ENCODE peak calls at places on chromosomes 6 and 20, in eight cellular contexts. One of them, this sample, is unnamed.

GRCh38 chr6:48809700-48810099 is 653.4 kb downstream of the MMUT start:
- DNase-seq in lower leg skin: no peak
- DNase-seq in substantia nigra: no peak
- DNase-seq in body of pancreas: no peak
- DNase-seq in stomach: no peak
- DNase-seq in right cardiac atrium: no peak
- DNase-seq in NCI-H1048: no peak
- DNase-seq in small intestine: no peak
- DNase-seq in this sample: no peak

GRCh38 chr6:109303149-109303548 is 79.1 kb downstream of the CD164 start:
- DNase-seq in NCI-H1048: no peak
- DNase-seq in right cardiac atrium: no peak
- DNase-seq in substantia nigra: no peak
- DNase-seq in small intestine: no peak
- DNase-seq in body of pancreas: no peak
- DNase-seq in stomach: no peak
- DNase-seq in lower leg skin: no peak
- DNase-seq in this sample: no peak

GRCh38 chr20:37095108-37095608 is 639 bp downstream of the RBL1 start:
- DNase-seq in small intestine: peak
- DNase-seq in body of pancreas: peak
- DNase-seq in right cardiac atrium: no peak
- DNase-seq in stomach: no peak
- DNase-seq in lower leg skin: no peak
- DNase-seq in substantia nigra: no peak
- DNase-seq in NCI-H1048: no peak
- DNase-seq in this sample: no peak

GRCh38 chr6:30127238-30128093 is 8.5 kb upstream of the TRIM40 start:
- DNase-seq in NCI-H1048: no peak
- DNase-seq in substantia nigra: no peak
- DNase-seq in stomach: no peak
- DNase-seq in body of pancreas: peak
- DNase-seq in lower leg skin: no peak
- DNase-seq in small intestine: no peak
- DNase-seq in right cardiac atrium: peak
- DNase-seq in this sample: no peak

GRCh38 chr20:24034820-24035219 is 46.2 kb upstream of the GGTLC1 start:
- DNase-seq in NCI-H1048: no peak
- DNase-seq in stomach: no peak
- DNase-seq in lower leg skin: no peak
- DNase-seq in right cardiac atrium: no peak
- DNase-seq in body of pancreas: no peak
- DNase-seq in substantia nigra: no peak
- DNase-seq in small intestine: no peak
- DNase-seq in this sample: no peak

GRCh38 chr6:100554228-100554627 is 89.5 kb upstream of the SIM1 start:
- DNase-seq in right cardiac atrium: no peak
- DNase-seq in lower leg skin: no peak
- DNase-seq in NCI-H1048: no peak
- DNase-seq in small intestine: peak
- DNase-seq in body of pancreas: no peak
- DNase-seq in stomach: no peak
- DNase-seq in substantia nigra: no peak
- DNase-seq in this sample: no peak

GRCh38 chr6:4666886-4667513 is 109.2 kb upstream of the CDYL start:
- DNase-seq in stomach: no peak
- DNase-seq in substantia nigra: no peak
- DNase-seq in body of pancreas: no peak
- DNase-seq in NCI-H1048: no peak
- DNase-seq in lower leg skin: no peak
- DNase-seq in small intestine: no peak
- DNase-seq in right cardiac atrium: no peak
- DNase-seq in this sample: peak

GRCh38 chr20:2801459-2801728 is 967 bp upstream of the CPXM1 start:
- DNase-seq in NCI-H1048: no peak
- DNase-seq in right cardiac atrium: no peak
- DNase-seq in lower leg skin: no peak
- DNase-seq in body of pancreas: peak
- DNase-seq in substantia nigra: no peak
- DNase-seq in stomach: no peak
- DNase-seq in small intestine: no peak
- DNase-seq in this sample: no peak

GRCh38 chr20:12177657-12178293 is 260.1 kb downstream of the BTBD3 start:
- DNase-seq in stomach: no peak
- DNase-seq in right cardiac atrium: no peak
- DNase-seq in lower leg skin: no peak
- DNase-seq in NCI-H1048: no peak
- DNase-seq in substantia nigra: no peak
- DNase-seq in small intestine: peak
- DNase-seq in body of pancreas: peak
- DNase-seq in this sample: no peak

GRCh38 chr6:89161326-89162046 is 15.6 kb downstream of the PM20D2 start:
- DNase-seq in body of pancreas: no peak
- DNase-seq in lower leg skin: no peak
- DNase-seq in substantia nigra: no peak
- DNase-seq in right cardiac atrium: no peak
- DNase-seq in small intestine: no peak
- DNase-seq in NCI-H1048: no peak
- DNase-seq in stomach: no peak
- DNase-seq in this sample: no peak

GRCh38 chr6:31541059-31541657 is 645 bp downstream of the DDX39B start:
- DNase-seq in small intestine: peak
- DNase-seq in right cardiac atrium: peak
- DNase-seq in NCI-H1048: no peak
- DNase-seq in body of pancreas: peak
- DNase-seq in substantia nigra: no peak
- DNase-seq in lower leg skin: peak
- DNase-seq in stomach: no peak
- DNase-seq in this sample: no peak

GRCh38 chr6:107488875-107489635 is 862 bp upstream of the SOBP start:
- DNase-seq in NCI-H1048: no peak
- DNase-seq in right cardiac atrium: peak
- DNase-seq in stomach: no peak
- DNase-seq in substantia nigra: peak
- DNase-seq in small intestine: peak
- DNase-seq in body of pancreas: peak
- DNase-seq in lower leg skin: no peak
- DNase-seq in this sample: peak

GRCh38 chr20:40542065-40542464 is 147.0 kb downstream of the MAFB start:
- DNase-seq in stomach: no peak
- DNase-seq in substantia nigra: no peak
- DNase-seq in body of pancreas: no peak
- DNase-seq in small intestine: no peak
- DNase-seq in NCI-H1048: no peak
- DNase-seq in lower leg skin: no peak
- DNase-seq in right cardiac atrium: no peak
- DNase-seq in this sample: no peak

GRCh38 chr20:51554538-51555165 is 12.1 kb upstream of the NFATC2 start:
- DNase-seq in small intestine: peak
- DNase-seq in NCI-H1048: no peak
- DNase-seq in body of pancreas: no peak
- DNase-seq in stomach: no peak
- DNase-seq in right cardiac atrium: no peak
- DNase-seq in substantia nigra: no peak
- DNase-seq in lower leg skin: no peak
- DNase-seq in this sample: no peak

GRCh38 chr20:48668451-48668946 is 159.3 kb downstream of the PREX1 start:
- DNase-seq in lower leg skin: no peak
- DNase-seq in right cardiac atrium: peak
- DNase-seq in body of pancreas: no peak
- DNase-seq in substantia nigra: peak
- DNase-seq in NCI-H1048: no peak
- DNase-seq in small intestine: no peak
- DNase-seq in stomach: no peak
- DNase-seq in this sample: no peak

GRCh38 chr6:144129469-144129868 is 20.8 kb upstream of the STX11 start:
- DNase-seq in right cardiac atrium: no peak
- DNase-seq in stomach: no peak
- DNase-seq in NCI-H1048: no peak
- DNase-seq in lower leg skin: no peak
- DNase-seq in small intestine: no peak
- DNase-seq in body of pancreas: no peak
- DNase-seq in substantia nigra: no peak
- DNase-seq in this sample: no peak

GRCh38 chr20:15100506-15101160 is 763.2 kb upstream of the FLRT3 start:
- DNase-seq in NCI-H1048: no peak
- DNase-seq in stomach: no peak
- DNase-seq in body of pancreas: no peak
- DNase-seq in lower leg skin: no peak
- DNase-seq in small intestine: no peak
- DNase-seq in substantia nigra: no peak
- DNase-seq in right cardiac atrium: no peak
- DNase-seq in this sample: no peak

GRCh38 chr20:4726710-4727391 is 5.1 kb downstream of the PRND start:
- DNase-seq in lower leg skin: no peak
- DNase-seq in small intestine: peak
- DNase-seq in NCI-H1048: no peak
- DNase-seq in right cardiac atrium: no peak
- DNase-seq in stomach: no peak
- DNase-seq in substantia nigra: no peak
- DNase-seq in body of pancreas: no peak
- DNase-seq in this sample: no peak

GRCh38 chr20:57229490-57229889 is 37.0 kb downstream of the BMP7 start:
- DNase-seq in stomach: no peak
- DNase-seq in right cardiac atrium: no peak
- DNase-seq in body of pancreas: no peak
- DNase-seq in lower leg skin: no peak
- DNase-seq in small intestine: no peak
- DNase-seq in NCI-H1048: no peak
- DNase-seq in substantia nigra: no peak
- DNase-seq in this sample: no peak

GRCh38 chr6:30481213-30481964 is 7.9 kb upstream of the HLA-E start:
- DNase-seq in right cardiac atrium: no peak
- DNase-seq in stomach: no peak
- DNase-seq in NCI-H1048: no peak
- DNase-seq in small intestine: no peak
- DNase-seq in lower leg skin: no peak
- DNase-seq in body of pancreas: no peak
- DNase-seq in substantia nigra: no peak
- DNase-seq in this sample: no peak

GRCh38 chr6:110951986-110952794 is 6.3 kb upstream of the GTF3C6 start:
- DNase-seq in stomach: no peak
- DNase-seq in lower leg skin: no peak
- DNase-seq in body of pancreas: no peak
- DNase-seq in NCI-H1048: no peak
- DNase-seq in right cardiac atrium: no peak
- DNase-seq in substantia nigra: no peak
- DNase-seq in small intestine: no peak
- DNase-seq in this sample: no peak

GRCh38 chr20:15411781-15412180 is 1074.4 kb upstream of the FLRT3 start:
- DNase-seq in stomach: no peak
- DNase-seq in lower leg skin: no peak
- DNase-seq in small intestine: no peak
- DNase-seq in substantia nigra: no peak
- DNase-seq in right cardiac atrium: no peak
- DNase-seq in body of pancreas: no peak
- DNase-seq in NCI-H1048: no peak
- DNase-seq in this sample: no peak

GRCh38 chr6:146865756-146866266 is 267.0 kb downstream of the ADGB start:
- DNase-seq in right cardiac atrium: no peak
- DNase-seq in NCI-H1048: no peak
- DNase-seq in substantia nigra: no peak
- DNase-seq in small intestine: no peak
- DNase-seq in stomach: no peak
- DNase-seq in body of pancreas: no peak
- DNase-seq in lower leg skin: no peak
- DNase-seq in this sample: no peak